ENCODE peak calls at places on chromosome 10, in six cellular contexts. One of them, this sample, is unnamed.

GRCh38 chr10:17238445-17239275 is 10.6 kb downstream of the VIM start:
- DNase-seq in activated CD4-positive, alpha-beta T cell treated with anti-CD3 and anti-CD28 coated beads, Interleukin-2, amount 50 U/mL, for 1 hour: peak; percentile 42
- DNase-seq in BJ: no peak
- DNase-seq in effector memory CD8-positive, alpha-beta T cell: no peak
- DNase-seq in NCI-H2171: no peak
- DNase-seq in T-helper 9 cell: no peak
- DNase-seq in this sample: no peak

GRCh38 chr10:124044143-124044862 is 49.1 kb downstream of the CHST15 start:
- DNase-seq in T-helper 9 cell: no peak
- DNase-seq in effector memory CD8-positive, alpha-beta T cell: no peak
- DNase-seq in NCI-H2171: no peak
- DNase-seq in BJ: no peak
- DNase-seq in activated CD4-positive, alpha-beta T cell treated with anti-CD3 and anti-CD28 coated beads, Interleukin-2, amount 50 U/mL, for 1 hour: no peak
- DNase-seq in this sample: no peak

GRCh38 chr10:28302012-28302667 is 724 bp downstream of the MPP7 start:
- DNase-seq in BJ: no peak
- DNase-seq in T-helper 9 cell: no peak
- DNase-seq in effector memory CD8-positive, alpha-beta T cell: peak; percentile 6
- DNase-seq in NCI-H2171: peak; percentile 12
- DNase-seq in activated CD4-positive, alpha-beta T cell treated with anti-CD3 and anti-CD28 coated beads, Interleukin-2, amount 50 U/mL, for 1 hour: no peak
- DNase-seq in this sample: no peak

GRCh38 chr10:114313866-114314265 is 74.8 kb downstream of the VWA2 start:
- DNase-seq in T-helper 9 cell: no peak
- DNase-seq in NCI-H2171: no peak
- DNase-seq in BJ: no peak
- DNase-seq in activated CD4-positive, alpha-beta T cell treated with anti-CD3 and anti-CD28 coated beads, Interleukin-2, amount 50 U/mL, for 1 hour: no peak
- DNase-seq in effector memory CD8-positive, alpha-beta T cell: no peak
- DNase-seq in this sample: no peak

GRCh38 chr10:19889279-19889678 is 73.0 kb downstream of the PLXDC2 start:
- DNase-seq in BJ: no peak
- DNase-seq in effector memory CD8-positive, alpha-beta T cell: no peak
- DNase-seq in activated CD4-positive, alpha-beta T cell treated with anti-CD3 and anti-CD28 coated beads, Interleukin-2, amount 50 U/mL, for 1 hour: no peak
- DNase-seq in T-helper 9 cell: no peak
- DNase-seq in NCI-H2171: no peak
- DNase-seq in this sample: no peak

GRCh38 chr10:70197235-70197952 is 27.1 kb upstream of the SAR1A start:
- DNase-seq in BJ: no peak
- DNase-seq in effector memory CD8-positive, alpha-beta T cell: peak; percentile 21
- DNase-seq in activated CD4-positive, alpha-beta T cell treated with anti-CD3 and anti-CD28 coated beads, Interleukin-2, amount 50 U/mL, for 1 hour: no peak
- DNase-seq in T-helper 9 cell: no peak
- DNase-seq in NCI-H2171: no peak
- DNase-seq in this sample: no peak

GRCh38 chr10:28367865-28368541 is 65.1 kb upstream of the MPP7 start:
- DNase-seq in NCI-H2171: no peak
- DNase-seq in activated CD4-positive, alpha-beta T cell treated with anti-CD3 and anti-CD28 coated beads, Interleukin-2, amount 50 U/mL, for 1 hour: peak; percentile 54
- DNase-seq in T-helper 9 cell: peak; percentile 29
- DNase-seq in BJ: no peak
- DNase-seq in effector memory CD8-positive, alpha-beta T cell: peak; percentile 46
- DNase-seq in this sample: peak; percentile 75

GRCh38 chr10:76141376-76141775 is 710.0 kb downstream of the LRMDA start:
- DNase-seq in activated CD4-positive, alpha-beta T cell treated with anti-CD3 and anti-CD28 coated beads, Interleukin-2, amount 50 U/mL, for 1 hour: no peak
- DNase-seq in T-helper 9 cell: no peak
- DNase-seq in effector memory CD8-positive, alpha-beta T cell: no peak
- DNase-seq in BJ: no peak
- DNase-seq in NCI-H2171: no peak
- DNase-seq in this sample: no peak

GRCh38 chr10:6053816-6054581 is 8.2 kb downstream of the IL2RA start:
- DNase-seq in BJ: no peak
- DNase-seq in NCI-H2171: no peak
- DNase-seq in activated CD4-positive, alpha-beta T cell treated with anti-CD3 and anti-CD28 coated beads, Interleukin-2, amount 50 U/mL, for 1 hour: no peak
- DNase-seq in effector memory CD8-positive, alpha-beta T cell: no peak
- DNase-seq in T-helper 9 cell: no peak
- DNase-seq in this sample: no peak

GRCh38 chr10:21184984-21185383 is 287.9 kb upstream of the NEBL start:
- DNase-seq in NCI-H2171: no peak
- DNase-seq in effector memory CD8-positive, alpha-beta T cell: no peak
- DNase-seq in BJ: no peak
- DNase-seq in activated CD4-positive, alpha-beta T cell treated with anti-CD3 and anti-CD28 coated beads, Interleukin-2, amount 50 U/mL, for 1 hour: no peak
- DNase-seq in T-helper 9 cell: no peak
- DNase-seq in this sample: no peak

GRCh38 chr10:114499630-114500190 is 95.4 kb upstream of the AFAP1L2 start:
- DNase-seq in BJ: no peak
- DNase-seq in NCI-H2171: no peak
- DNase-seq in T-helper 9 cell: peak; percentile 9
- DNase-seq in effector memory CD8-positive, alpha-beta T cell: no peak
- DNase-seq in activated CD4-positive, alpha-beta T cell treated with anti-CD3 and anti-CD28 coated beads, Interleukin-2, amount 50 U/mL, for 1 hour: peak; percentile 42
- DNase-seq in this sample: peak; percentile 65

GRCh38 chr10:5897504-5897903 is 7.5 kb downstream of the FBH1 start:
- DNase-seq in activated CD4-positive, alpha-beta T cell treated with anti-CD3 and anti-CD28 coated beads, Interleukin-2, amount 50 U/mL, for 1 hour: no peak
- DNase-seq in NCI-H2171: no peak
- DNase-seq in T-helper 9 cell: no peak
- DNase-seq in effector memory CD8-positive, alpha-beta T cell: no peak
- DNase-seq in BJ: no peak
- DNase-seq in this sample: no peak

GRCh38 chr10:110834622-110835219 is 37.0 kb upstream of the PDCD4 start:
- DNase-seq in BJ: no peak
- DNase-seq in T-helper 9 cell: no peak
- DNase-seq in NCI-H2171: peak; percentile 65
- DNase-seq in effector memory CD8-positive, alpha-beta T cell: no peak
- DNase-seq in activated CD4-positive, alpha-beta T cell treated with anti-CD3 and anti-CD28 coated beads, Interleukin-2, amount 50 U/mL, for 1 hour: peak; percentile 23
- DNase-seq in this sample: no peak

GRCh38 chr10:120570418-120570817 is 113.4 kb downstream of the PLPP4 start:
- DNase-seq in activated CD4-positive, alpha-beta T cell treated with anti-CD3 and anti-CD28 coated beads, Interleukin-2, amount 50 U/mL, for 1 hour: no peak
- DNase-seq in effector memory CD8-positive, alpha-beta T cell: no peak
- DNase-seq in BJ: no peak
- DNase-seq in NCI-H2171: no peak
- DNase-seq in T-helper 9 cell: no peak
- DNase-seq in this sample: no peak